ENCODE peak calls at places on chromosomes 1 and 21, in four cellular contexts. M is astrocyte, R is tibial nerve, F is small intestine. E is an unnamed sample.
A peak's percentile ranks its signal among the peaks of the same experiment; 100 is the strongest.

GRCh38 chr21:43188181-43188580 is 19.4 kb downstream of the CRYAA start:
- DNase-seq in M (no peak), R (peak; percentile 3), F (no peak), E (no peak)

GRCh38 chr1:157399984-157400382 is 152.3 kb downstream of the FCRL5 start:
- DNase-seq in M (no peak), R (no peak), F (peak; percentile 35), E (no peak)

GRCh38 chr1:157641177-157641576 is 43.3 kb upstream of the FCRL4 start:
- DNase-seq in M (no peak), R (no peak), F (no peak), E (no peak)

GRCh38 chr21:33007747-33008146 is 18.0 kb upstream of the OLIG2 start:
- DNase-seq in M (no peak), R (no peak), F (no peak), E (no peak)

GRCh38 chr21:46477765-46478164 is 19.1 kb downstream of the DIP2A start:
- DNase-seq in M (peak; percentile 36), R (no peak), F (no peak), E (no peak)

GRCh38 chr21:37783016-37783415 is 133.2 kb downstream of the KCNJ6 start:
- DNase-seq in M (peak; percentile 66), R (no peak), F (no peak), E (no peak)

GRCh38 chr1:79040424-79041089 is 34.0 kb upstream of the ADGRL4 start:
- DNase-seq in M (peak; percentile 3), R (no peak), F (no peak), E (no peak)

GRCh38 chr1:173354937-173355280 is 122.2 kb upstream of the PRDX6 start:
- DNase-seq in M (peak; percentile 84), R (no peak), F (no peak), E (no peak)

GRCh38 chr1:85496881-85497582 is 32.1 kb upstream of the DDAH1 start:
- DNase-seq in M (peak; percentile 65), R (no peak), F (no peak), E (no peak)

GRCh38 chr1:232704694-232705680 is 75.1 kb upstream of the SIPA1L2 start:
- DNase-seq in M (peak; percentile 89), R (peak; percentile 71), F (peak; percentile 81), E (peak; percentile 15)

GRCh38 chr1:2415801-2416208 is 3.4 kb upstream of the PEX10 start:
- DNase-seq in M (no peak), R (no peak), F (peak; percentile 69), E (no peak)

GRCh38 chr1:67956096-67956495 is 94.3 kb downstream of the DIRAS3 start:
- DNase-seq in M (peak; percentile 82), R (no peak), F (no peak), E (no peak)

GRCh38 chr21:20971296-20971921 is 26.8 kb upstream of the NCAM2 start:
- DNase-seq in M (peak; percentile 39), R (peak; percentile 58), F (peak; percentile 2), E (no peak)

GRCh38 chr21:20968391-20968790 is 29.8 kb upstream of the NCAM2 start:
- DNase-seq in M (no peak), R (no peak), F (no peak), E (peak; percentile 8)

DNA sequence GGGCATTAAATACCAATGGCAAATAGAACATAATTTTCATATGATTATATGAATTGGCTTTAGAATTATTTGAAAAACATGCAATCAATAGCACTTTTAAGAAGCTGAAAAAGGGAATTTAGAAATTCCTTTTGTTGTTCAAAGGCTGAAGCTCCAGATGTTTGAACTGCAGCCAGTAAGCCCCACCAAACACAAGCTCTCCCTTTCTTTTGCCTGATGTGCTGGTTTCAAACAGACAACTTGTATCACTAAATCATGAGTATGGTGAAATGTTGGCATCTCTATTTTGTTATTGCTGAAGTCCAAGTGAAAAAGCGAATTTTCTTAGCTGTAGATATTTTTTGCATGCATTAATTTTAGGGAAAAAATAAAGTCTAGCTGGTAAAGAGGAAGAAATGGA is 27.5 kb upstream of the NCAM2 start:
- DNase-seq in M (no peak), R (no peak), F (no peak), E (no peak)
- H3K27ac ChIP-seq in M (no peak overlapping the region), R (no peak overlapping the region), F (no peak overlapping the region), E (peak overlapping the region; percentile 71)

GRCh38 chr1:10530281-10530740 is 55.6 kb downstream of the PEX14 start:
- DNase-seq in M (peak; percentile 75), R (no peak), F (no peak), E (no peak)

GRCh38 chr1:10529772-10530171 is 55.0 kb downstream of the PEX14 start:
- DNase-seq in M (no peak), R (no peak), F (no peak), E (no peak)

GRCh38 chr1:10529096-10529495 is 54.3 kb downstream of the PEX14 start:
- DNase-seq in M (peak; percentile 29), R (no peak), F (no peak), E (no peak)

GRCh38 chr1:10530756-10531155 is 56.0 kb downstream of the PEX14 start:
- DNase-seq in M (peak; percentile 90), R (no peak), F (no peak), E (no peak)

GRCh38 chr1:10528066-10529014 is 53.6 kb downstream of the PEX14 start:
- DNase-seq in M (peak; percentile 98), R (no peak), F (peak; percentile 38), E (no peak)
- H3K27ac ChIP-seq in M (peak overlapping the region; percentile 85), R (no peak overlapping the region), F (no peak overlapping the region), E (no peak overlapping the region)

GRCh38 chr1:87718241-87718950 is 389.7 kb downstream of the LMO4 start:
- DNase-seq in M (no peak), R (no peak), F (peak; percentile 96), E (no peak)
- H3K27ac ChIP-seq in M (no peak overlapping the region), R (no peak overlapping the region), F (no peak overlapping the region), E (no peak overlapping the region)

GRCh38 chr1:66278260-66279046 is 255.5 kb upstream of the SGIP1 start:
- DNase-seq in M (no peak), R (no peak), F (no peak), E (no peak)
- H3K27ac ChIP-seq in M (no peak overlapping the region), R (peak overlapping the region; percentile 57), F (peak overlapping the region; percentile 50), E (peak overlapping the region; percentile 54)